ENCODE peak calls at places on chromosomes 3 and 15, in nine cellular contexts. Q is adrenal gland, P is gastrocnemius medialis, R is A549, I is suprapubic skin, V is breast epithelium, B is body of pancreas, E is heart left ventricle, T is GM12892. C is an unnamed sample.

GRCh38 chr15:78763796-78764241 is 47.4 kb downstream of the ADAMTS7 start:
- DNase-seq in B (no peak), V (no peak), I (peak; percentile 59), P (peak; percentile 10), Q (no peak), E (peak; percentile 19), R (no peak), T (no peak), C (no peak)

GRCh38 chr15:49521802-49522201 is 98.8 kb downstream of the FGF7 start:
- DNase-seq in R (peak; percentile 5), E (no peak), Q (no peak), P (no peak), B (no peak), I (no peak), T (no peak), V (no peak), C (no peak)

GRCh38 chr3:142077859-142078500 is 71.4 kb downstream of the TFDP2 start:
- DNase-seq in I (no peak), V (no peak), B (no peak), E (no peak), R (no peak), Q (no peak), T (no peak), P (no peak), C (no peak)

GRCh38 chr3:19947549-19948071 is 713 bp downstream of the RAB5A start:
- DNase-seq in R (peak; percentile 62), Q (peak; percentile 65), B (peak; percentile 59), V (peak; percentile 51), T (peak; percentile 16), P (peak; percentile 53), E (peak; percentile 58), I (peak; percentile 83), C (peak; percentile 7)

GRCh38 chr3:73352841-73353493 is 271.8 kb downstream of the PDZRN3 start:
- DNase-seq in V (no peak), I (no peak), Q (no peak), P (no peak), E (no peak), T (no peak), B (peak; percentile 57), R (no peak), C (no peak)

GRCh38 chr3:151091685-151092352 is 6.4 kb downstream of the MED12L start:
- DNase-seq in P (no peak), Q (no peak), E (no peak), T (no peak), I (no peak), B (no peak), V (no peak), R (no peak), C (no peak)

GRCh38 chr3:68878322-68878721 is 54.0 kb downstream of the TAFA4 start:
- DNase-seq in P (no peak), T (no peak), I (no peak), B (no peak), R (peak; percentile 4), E (no peak), Q (no peak), V (no peak), C (no peak)

GRCh38 chr15:35852818-35853624 is 307.1 kb upstream of the DPH6 start:
- DNase-seq in R (no peak), I (no peak), P (no peak), T (no peak), Q (no peak), B (no peak), E (no peak), V (no peak), C (no peak)

GRCh38 chr15:101450561-101451145 is 38.9 kb downstream of the PCSK6 start:
- DNase-seq in P (no peak), I (no peak), B (no peak), R (no peak), T (no peak), E (no peak), V (no peak), Q (no peak), C (no peak)

GRCh38 chr3:140563206-140563605 is 114.7 kb upstream of the TRIM42 start:
- DNase-seq in I (no peak), Q (no peak), B (no peak), T (no peak), R (no peak), V (no peak), E (no peak), P (no peak), C (no peak)

DNA sequence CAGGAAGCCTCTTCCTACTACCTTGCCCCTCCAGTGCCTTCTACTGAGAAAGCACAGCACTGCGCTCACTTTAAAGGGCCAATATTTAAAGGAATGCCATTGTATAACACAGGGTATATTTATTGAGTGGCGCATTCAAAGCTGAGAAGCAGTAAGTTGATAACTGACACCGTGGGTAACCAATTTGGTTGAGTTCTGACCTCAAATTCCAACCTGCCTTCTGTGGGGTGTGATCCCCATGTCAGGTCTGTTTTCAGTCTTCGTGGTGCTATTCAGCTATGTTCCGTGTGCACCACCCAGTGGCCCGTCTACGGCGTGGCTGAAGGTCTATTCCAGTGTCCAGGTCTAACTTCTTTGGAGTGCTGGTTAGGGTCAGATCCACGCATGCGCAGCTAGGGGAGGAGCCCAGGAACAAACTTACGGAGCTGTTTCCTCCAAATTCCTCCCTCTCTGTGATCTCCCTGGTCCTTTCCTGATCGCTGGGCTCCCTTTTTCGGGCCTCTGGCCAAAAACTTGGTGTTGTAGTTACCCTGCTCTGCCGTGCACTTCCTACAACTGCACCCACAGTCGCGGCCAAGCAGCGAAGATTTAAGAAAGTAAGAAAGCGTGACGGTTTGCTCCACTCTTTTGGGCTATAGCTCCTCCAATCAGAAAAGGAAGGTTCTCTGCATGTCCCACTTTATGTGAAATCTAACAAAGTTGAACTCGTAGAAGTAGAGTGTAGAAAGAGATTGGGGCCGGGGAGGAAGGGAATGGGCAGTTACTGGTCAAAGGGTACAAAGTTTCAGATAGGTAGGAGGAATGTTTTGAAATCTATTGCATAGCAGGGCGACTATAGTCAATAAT is 7.7 kb downstream of the LRRC2 start:
- DNase-seq in E (peak; percentile 92), T (peak; percentile 47), I (peak; percentile 76), Q (peak; percentile 92), B (peak; percentile 96), R (peak; percentile 89), P (peak; percentile 88), V (peak; percentile 87), C (peak; percentile 60)
- TF ChIP-seq POLR2A in E (no peak), T (no peak), I (no peak), Q (no peak), B (peak; percentile 45), R (peak; percentile 45), P (peak; percentile 60), V (no peak), C (no peak)

GRCh38 chr15:40106203-40107161 is 2.2 kb downstream of the BMF start:
- DNase-seq in E (no peak), T (no peak), V (peak; percentile 83), Q (peak; percentile 77), R (peak; percentile 36), I (peak; percentile 90), P (peak; percentile 80), B (peak; percentile 91), C (no peak)

GRCh38 chr15:40105517-40106202 is 3.0 kb downstream of the BMF start:
- DNase-seq in P (no peak), Q (no peak), E (no peak), I (no peak), V (no peak), R (no peak), B (no peak), T (no peak), C (no peak)

GRCh38 chr15:40104296-40104864 is 4.3 kb downstream of the BMF start:
- DNase-seq in P (no peak), V (no peak), B (no peak), Q (no peak), I (no peak), T (no peak), R (no peak), E (no peak), C (no peak)

GRCh38 chr15:40103864-40104271 is 4.8 kb downstream of the BMF start:
- DNase-seq in P (no peak), I (peak; percentile 65), Q (no peak), R (no peak), E (no peak), B (no peak), V (no peak), T (no peak), C (no peak)

DNA sequence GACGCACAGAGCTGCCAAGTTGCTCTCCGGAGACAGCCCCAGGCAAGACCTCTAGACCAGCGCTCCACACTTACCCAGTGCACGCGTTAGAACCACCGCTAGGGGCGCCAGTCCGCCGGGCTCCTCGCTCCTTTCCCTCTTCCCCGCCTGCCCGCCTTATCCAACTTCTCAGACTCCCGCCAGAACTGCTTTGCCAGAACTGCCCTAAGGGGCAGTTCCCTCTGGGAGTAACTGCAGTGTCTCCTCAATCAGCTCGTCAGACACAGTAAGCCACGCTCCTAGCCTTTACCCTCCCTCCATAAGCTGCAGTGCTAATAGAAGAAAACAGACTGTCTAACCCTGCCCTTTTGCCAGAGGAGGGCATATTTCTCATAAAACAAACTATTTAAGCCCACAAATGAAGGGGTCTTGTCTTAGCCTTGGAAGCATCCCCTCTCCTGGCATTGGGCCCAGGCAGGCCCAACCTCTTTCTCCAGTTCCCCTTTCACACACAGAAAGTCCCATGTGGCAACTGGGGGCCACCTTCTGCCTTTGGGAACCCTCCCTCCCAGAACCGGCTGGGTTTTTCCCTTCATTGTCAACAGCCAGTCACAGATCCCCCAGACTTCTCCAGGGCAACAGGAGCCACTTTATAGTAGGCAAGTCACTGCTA is 3.7 kb downstream of the BMF start:
- DNase-seq in R (peak; percentile 78), I (peak; percentile 94), E (peak; percentile 90), B (peak; percentile 91), T (peak; percentile 58), P (peak; percentile 93), V (peak; percentile 85), Q (peak; percentile 91), C (peak; percentile 53)
- TF ChIP-seq POLR2A in R (no peak), I (no peak), E (no peak), B (no peak), T (no peak), P (no peak), V (no peak), Q (no peak), C (no peak)

DNA sequence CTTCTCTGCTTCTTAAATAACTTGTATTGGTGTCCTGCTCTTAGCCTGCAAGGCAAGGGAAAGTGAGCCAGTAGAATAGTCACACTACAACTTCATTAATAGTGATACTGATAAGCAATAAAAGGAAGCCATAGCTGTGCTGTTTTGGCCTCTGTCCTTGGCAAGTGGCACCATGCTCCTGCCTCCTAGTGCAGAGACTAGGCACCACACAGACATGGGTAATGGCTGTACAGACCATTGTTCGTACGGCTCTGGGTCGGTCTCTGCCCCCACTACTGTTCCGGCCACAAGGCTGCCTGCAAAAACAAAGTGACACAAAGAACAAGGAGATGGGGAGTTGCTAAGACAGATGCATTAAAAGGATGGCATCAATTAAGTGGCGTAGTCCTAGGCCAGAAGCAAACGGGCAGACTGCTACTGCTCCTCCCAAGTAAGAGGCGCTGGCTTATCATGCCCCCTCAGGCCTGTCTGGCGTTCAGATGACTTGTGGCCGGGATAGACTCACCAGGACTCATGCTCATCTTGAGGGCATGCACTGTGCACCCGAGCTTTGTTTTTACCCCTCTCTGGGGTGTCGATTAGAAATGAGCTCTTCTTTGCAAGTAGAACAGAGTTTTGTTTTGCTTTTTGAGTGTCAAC is 75.6 kb downstream of the TRAK1 start:
- DNase-seq in V (no peak), Q (no peak), B (no peak), I (no peak), E (peak; percentile 51), P (no peak), R (no peak), T (no peak), C (no peak)
- TF ChIP-seq POLR2A in V (no peak), Q (no peak), B (no peak), I (no peak), E (no peak), P (no peak), R (no peak), T (no peak), C (no peak)

GRCh38 chr3:121545564-121546455 is at the start of gene POLQ:
- DNase-seq in R (peak; percentile 96), B (peak; percentile 90), I (peak; percentile 93), T (peak; percentile 67), Q (peak; percentile 94), E (peak; percentile 93), P (peak; percentile 88), V (peak; percentile 79), C (peak; percentile 71)
- TF ChIP-seq POLR2A in R (peak; percentile 48), B (peak; percentile 61), I (no peak), T (peak; percentile 64), Q (peak; percentile 59), E (no peak), P (no peak), V (no peak), C (peak; percentile 75)

C was measured in GM12891.